ENCODE peak calls at places on chromosomes 13 and 19, in four cellular contexts. Y is NCI-H1105 treated with DMSO at 0.1 percent for 48 hours, O is NCI-H2081, T is H54. W is an unnamed sample.

GRCh38 chr13:102351486-102351885 is 50.4 kb downstream of the FGF14 start:
- DNase-seq in Y (no peak), O (no peak), T (no peak), W (no peak)

GRCh38 chr19:41016488-41017071 is 25.5 kb downstream of the CYP2B6 start:
- DNase-seq in Y (no peak), O (no peak), T (no peak), W (no peak)

GRCh38 chr19:55255618-55256423 is 3.0 kb downstream of the PPP6R1 start:
- DNase-seq in Y (no peak), O (no peak), T (peak), W (no peak)

GRCh38 chr13:44231786-44232516 is 141.7 kb upstream of the SERP2 start:
- DNase-seq in Y (no peak), O (no peak), T (peak), W (peak)

GRCh38 chr13:44989941-44990340 is 603 bp downstream of the GPALPP1 start:
- DNase-seq in Y (no peak), O (no peak), T (no peak), W (no peak)

GRCh38 chr19:44712864-44713515 is 14.0 kb downstream of the CEACAM16 start:
- DNase-seq in Y (no peak), O (no peak), T (no peak), W (no peak)

GRCh38 chr13:22839554-22840286 is 341.1 kb upstream of the SGCG start:
- DNase-seq in Y (no peak), O (no peak), T (no peak), W (no peak)

GRCh38 chr13:20566424-20566916 is 487 bp upstream of the IFT88 start:
- DNase-seq in Y (peak), O (peak), T (peak), W (peak)

GRCh38 chr19:12786149-12786870 is 5.0 kb upstream of the JUNB start:
- DNase-seq in Y (no peak), O (no peak), T (no peak), W (no peak)

GRCh38 chr13:29743229-29743786 is 107.1 kb downstream of the UBL3 start:
- DNase-seq in Y (no peak), O (no peak), T (no peak), W (no peak)

GRCh38 chr19:7534531-7534980 is 961 bp upstream of the PNPLA6 start:
- DNase-seq in Y (peak), O (peak), T (no peak), W (no peak)

W was measured in COLO829.